ENCODE peak calls at places on chromosomes 16 and 17, in five cellular contexts. S is HFFc6, Q is left lobe of liver, V is iPS DF 19.7, R is H4. F is an unnamed sample.

GRCh38 chr16:69397821-69398521 is 12.2 kb upstream of the TERF2 start:
- DNase-seq in V (peak), R (peak), Q (peak), S (peak), F (peak)

GRCh38 chr17:77117415-77117814 is 23.4 kb upstream of the SEC14L1 start:
- DNase-seq in V (no peak), R (no peak), Q (no peak), S (no peak), F (no peak)

GRCh38 chr17:82239926-82240505 is 11.2 kb downstream of the SLC16A3 start:
- DNase-seq in S (no peak), Q (peak), V (no peak), R (no peak), F (peak)

GRCh38 chr17:40341808-40342574 is 22.5 kb downstream of the GJD3 start:
- DNase-seq in Q (peak), R (no peak), V (no peak), S (peak), F (peak)

GRCh38 chr17:67831268-67831667 is 6.0 kb downstream of the BPTF start:
- DNase-seq in S (no peak), V (no peak), R (no peak), Q (no peak), F (no peak)

GRCh38 chr16:87836844-87837581 is 32.3 kb downstream of the SLC7A5 start:
- DNase-seq in V (no peak), Q (no peak), R (no peak), S (no peak), F (peak)

GRCh38 chr16:883781-884180 is 83.2 kb upstream of the GNG13 start:
- DNase-seq in Q (no peak), S (no peak), V (no peak), R (no peak), F (no peak)

GRCh38 chr17:50798424-50799344 is 31.4 kb upstream of the ANKRD40CL start:
- DNase-seq in R (no peak), S (no peak), Q (no peak), V (no peak), F (peak)

GRCh38 chr17:81420769-81421462 is 25.7 kb downstream of the BAHCC1 start:
- DNase-seq in V (no peak), Q (no peak), R (no peak), S (no peak), F (peak)

GRCh38 chr17:48892940-48893645 is 506 bp downstream of the ATP5MC1 start:
- DNase-seq in V (no peak), R (no peak), Q (no peak), S (no peak), F (no peak)

GRCh38 chr17:62778990-62779681 is 29.0 kb downstream of the MARCHF10 start:
- DNase-seq in V (no peak), R (peak), Q (no peak), S (peak), F (peak)

GRCh38 chr17:63317166-63317845 is 128.8 kb downstream of the CYB561 start:
- DNase-seq in Q (no peak), R (no peak), S (no peak), V (no peak), F (no peak)

GRCh38 chr17:81129711-81130367 is 35.5 kb upstream of the PVALEF start:
- DNase-seq in V (no peak), Q (no peak), S (no peak), R (no peak), F (peak)

GRCh38 chr17:41648411-41649195 is 24.2 kb upstream of the KRT17 start:
- DNase-seq in Q (peak), V (no peak), S (peak), R (peak), F (peak)

GRCh38 chr17:50353600-50354195 is 7.8 kb downstream of the XYLT2 start:
- DNase-seq in Q (no peak), V (no peak), R (no peak), S (no peak), F (no peak)

GRCh38 chr16:25051446-25052160 is 36.4 kb upstream of the ARHGAP17 start:
- DNase-seq in R (no peak), Q (no peak), V (no peak), S (peak), F (no peak)

GRCh38 chr17:59607817-59608403 is 11.8 kb upstream of the CLTC start:
- DNase-seq in Q (no peak), S (no peak), R (no peak), V (no peak), F (no peak)

GRCh38 chr17:1147664-1148063 is 32.1 kb downstream of the ABR start:
- DNase-seq in V (peak), Q (no peak), S (peak), R (peak), F (peak)

GRCh38 chr16:67163164-67163902 is 1.2 kb upstream of the HSF4 start:
- DNase-seq in R (no peak), Q (peak), S (no peak), V (no peak), F (no peak)

GRCh38 chr17:69030145-69030544 is 30.6 kb downstream of the ABCA9 start:
- DNase-seq in Q (no peak), V (no peak), R (no peak), S (no peak), F (no peak)

GRCh38 chr16:19213885-19214284 is 45.8 kb downstream of the SYT17 start:
- DNase-seq in S (no peak), Q (no peak), V (no peak), R (no peak), F (no peak)

GRCh38 chr16:1308036-1308976 is 1.1 kb upstream of the UBE2I start:
- DNase-seq in Q (no peak), V (no peak), R (peak), S (peak), F (no peak)

GRCh38 chr17:42950044-42950783 is 14.0 kb downstream of the AARSD1 start:
- DNase-seq in R (peak), S (no peak), Q (no peak), V (no peak), F (peak)

F was measured in upper lobe of left lung.